ENCODE peak calls at places on chromosomes 2 and 18, in six cellular contexts. G, I, X, Q, Z and B are unnamed samples.

GRCh38 chr18:9321709-9322108 is 12.9 kb upstream of the TWSG1 start:
- DNase-seq in G (no peak), Z (no peak), X (no peak), Q (no peak), I (no peak), B (no peak)

GRCh38 chr2:86441789-86442641 is 844 bp downstream of the KDM3A start:
- DNase-seq in G (peak), X (peak), I (peak), Z (peak), Q (no peak), B (peak)

GRCh38 chr2:47014564-47015051 is 99.0 kb upstream of the MCFD2 start:
- DNase-seq in X (no peak), Z (no peak), Q (no peak), G (no peak), I (peak), B (peak)

GRCh38 chr18:58438984-58439311 is 189.9 kb downstream of the ALPK2 start:
- DNase-seq in X (no peak), G (no peak), I (no peak), Q (no peak), Z (no peak), B (no peak)

GRCh38 chr18:57434536-57435494 is at the start of gene ONECUT2:
- DNase-seq in X (peak), Q (peak), G (peak), I (peak), Z (peak), B (peak)

GRCh38 chr2:190668892-190669291 is 20.0 kb downstream of the NAB1 start:
- DNase-seq in G (no peak), Z (no peak), X (peak), I (peak), Q (no peak), B (no peak)

GRCh38 chr2:18752667-18753422 is 163.5 kb upstream of the NT5C1B start:
- DNase-seq in Z (no peak), I (peak), Q (no peak), G (no peak), X (no peak), B (no peak)

GRCh38 chr18:68925268-68925667 is 127.4 kb downstream of the CCDC102B start:
- DNase-seq in Z (no peak), X (no peak), G (no peak), I (peak), Q (no peak), B (no peak)

GRCh38 chr2:7020059-7020458 is 102.8 kb downstream of the RNF144A start:
- DNase-seq in G (no peak), Q (no peak), Z (no peak), I (no peak), X (no peak), B (no peak)

GRCh38 chr2:143717532-143718168 is 588.4 kb downstream of the ARHGAP15 start:
- DNase-seq in Q (no peak), G (no peak), Z (no peak), I (no peak), X (no peak), B (no peak)

GRCh38 chr2:75053484-75054112 is 95.2 kb downstream of the POLE4 start:
- DNase-seq in Q (no peak), I (peak), Z (peak), G (peak), X (peak), B (peak)

GRCh38 chr2:77652499-77652898 is 130.3 kb upstream of the LRRTM4 start:
- DNase-seq in Z (no peak), X (no peak), G (no peak), Q (no peak), I (no peak), B (no peak)

GRCh38 chr18:24055878-24056277 is 41.3 kb downstream of the TTC39C start:
- DNase-seq in Q (no peak), Z (no peak), G (no peak), X (no peak), I (no peak), B (no peak)

DNA sequence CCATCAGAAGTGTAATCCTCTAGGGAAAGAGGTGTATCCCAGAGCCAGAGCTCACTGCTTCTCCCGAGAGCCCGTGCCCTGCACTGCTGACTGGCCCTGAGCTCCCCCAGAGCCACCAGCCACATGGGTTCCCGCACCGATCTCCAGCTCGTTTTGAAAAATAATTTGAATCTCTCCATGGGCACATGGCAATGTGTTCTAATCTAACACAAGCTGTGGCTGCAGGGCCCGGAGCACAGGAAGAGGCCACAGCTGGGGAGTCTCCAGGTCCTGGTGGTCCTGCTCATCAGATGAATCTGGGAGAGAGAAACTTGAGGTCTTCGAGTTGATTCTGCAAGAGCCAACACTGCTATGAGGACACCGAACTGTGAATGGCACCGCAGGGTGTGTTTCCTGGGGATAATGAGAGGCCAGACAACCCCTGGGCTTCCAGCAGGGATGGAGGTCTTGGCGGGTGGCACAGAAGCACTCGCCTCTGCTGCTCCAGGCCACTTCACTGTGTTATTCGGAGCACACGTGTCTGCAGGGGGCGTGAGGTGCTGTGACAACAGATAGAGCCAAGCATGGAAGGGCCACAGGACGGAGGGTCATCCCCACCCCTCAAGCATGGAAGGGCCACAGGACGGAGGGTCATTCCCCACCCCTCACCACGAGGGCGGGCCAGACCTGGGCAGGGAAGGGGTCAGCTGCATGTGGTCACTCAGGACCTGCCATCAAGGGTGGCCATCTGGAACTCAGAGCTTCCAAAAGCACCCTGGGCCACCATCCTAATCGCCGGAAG is 196.8 kb downstream of the NDUFA10 start:
- DNase-seq in Q (no peak), X (no peak), Z (no peak), G (no peak), I (no peak), B (peak)
- TF ChIP-seq CTCF in Q (no peak), X (no peak), Z (no peak), G (no peak), I (no peak), B (no peak)

GRCh38 chr2:216727346-216728122 is 32.2 kb upstream of the IGFBP5 start:
- DNase-seq in X (no peak), Q (no peak), I (no peak), Z (no peak), G (no peak), B (no peak)
- TF ChIP-seq CTCF in X (no peak), Q (no peak), I (peak), Z (no peak), G (no peak), B (no peak)

DNA sequence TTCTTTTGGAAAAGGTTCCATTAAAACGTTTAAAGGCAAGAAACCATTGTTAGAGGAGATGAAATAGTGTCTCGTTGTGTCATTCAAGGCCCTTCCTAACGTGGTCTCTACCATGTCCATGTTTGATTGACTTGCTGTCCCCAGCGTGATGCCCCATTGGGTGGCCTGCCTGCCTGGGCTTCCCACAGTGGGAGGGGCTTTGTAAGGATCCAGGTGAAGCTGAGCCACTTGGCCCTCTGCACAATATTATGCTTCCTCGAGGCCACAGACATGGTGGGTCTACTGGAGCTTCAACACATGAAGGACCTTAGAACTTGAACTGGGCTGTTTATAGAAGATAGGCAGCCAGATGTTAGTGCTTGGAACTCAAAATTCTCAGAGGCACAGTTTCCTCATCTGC is 235.3 kb downstream of the FHOD3 start:
- DNase-seq in Z (no peak), Q (no peak), X (no peak), I (no peak), G (no peak), B (no peak)
- TF ChIP-seq CTCF in Z (no peak), Q (no peak), X (no peak), I (no peak), G (no peak), B (no peak)

DNA sequence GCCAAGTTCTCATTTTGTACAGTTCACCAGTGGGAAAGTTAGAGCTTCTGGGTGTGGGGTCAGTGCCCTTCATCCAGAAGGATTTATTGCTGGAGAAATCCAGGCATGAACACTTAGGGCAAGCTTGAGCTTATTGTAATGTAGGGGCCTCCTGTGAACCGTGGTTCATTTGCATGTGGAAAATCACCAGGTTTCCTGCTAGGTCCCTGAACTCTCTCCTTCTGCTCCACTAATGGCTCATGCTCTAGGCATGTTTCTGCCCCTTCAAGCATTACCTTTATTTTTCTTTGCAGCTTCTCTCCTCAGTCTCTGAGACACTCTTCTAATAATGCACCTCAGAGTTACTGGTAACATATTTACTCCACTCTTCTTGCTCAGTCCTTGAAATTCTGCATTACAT is 79.3 kb upstream of the FAM98A start:
- DNase-seq in Z (no peak), I (no peak), X (no peak), G (no peak), Q (no peak), B (no peak)
- TF ChIP-seq CTCF in Z (no peak), I (no peak), X (no peak), G (no peak), Q (no peak), B (no peak)

DNA sequence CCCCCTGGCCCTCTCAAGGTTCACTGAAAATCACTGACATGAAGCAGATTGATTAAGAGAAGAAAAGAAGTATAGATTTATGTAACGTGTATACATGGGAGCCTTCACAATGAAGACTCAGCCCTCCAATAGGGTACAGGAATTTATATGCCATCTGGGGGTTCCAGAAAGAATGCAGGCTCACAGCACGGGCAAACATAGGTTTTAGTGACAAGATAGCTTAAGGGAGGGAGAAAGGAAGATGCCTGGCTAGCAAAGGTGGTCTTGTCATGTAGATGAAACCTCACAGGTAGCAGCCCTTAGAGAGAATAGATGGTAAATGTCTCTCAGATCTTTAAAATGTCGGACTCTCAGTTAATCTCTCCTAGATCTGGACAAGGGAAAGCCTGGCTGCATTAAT is 173.9 kb downstream of the RNF152 start:
- DNase-seq in Q (no peak), Z (no peak), I (no peak), X (no peak), G (no peak), B (no peak)
- TF ChIP-seq CTCF in Q (no peak), Z (no peak), I (no peak), X (no peak), G (no peak), B (no peak)

DNA sequence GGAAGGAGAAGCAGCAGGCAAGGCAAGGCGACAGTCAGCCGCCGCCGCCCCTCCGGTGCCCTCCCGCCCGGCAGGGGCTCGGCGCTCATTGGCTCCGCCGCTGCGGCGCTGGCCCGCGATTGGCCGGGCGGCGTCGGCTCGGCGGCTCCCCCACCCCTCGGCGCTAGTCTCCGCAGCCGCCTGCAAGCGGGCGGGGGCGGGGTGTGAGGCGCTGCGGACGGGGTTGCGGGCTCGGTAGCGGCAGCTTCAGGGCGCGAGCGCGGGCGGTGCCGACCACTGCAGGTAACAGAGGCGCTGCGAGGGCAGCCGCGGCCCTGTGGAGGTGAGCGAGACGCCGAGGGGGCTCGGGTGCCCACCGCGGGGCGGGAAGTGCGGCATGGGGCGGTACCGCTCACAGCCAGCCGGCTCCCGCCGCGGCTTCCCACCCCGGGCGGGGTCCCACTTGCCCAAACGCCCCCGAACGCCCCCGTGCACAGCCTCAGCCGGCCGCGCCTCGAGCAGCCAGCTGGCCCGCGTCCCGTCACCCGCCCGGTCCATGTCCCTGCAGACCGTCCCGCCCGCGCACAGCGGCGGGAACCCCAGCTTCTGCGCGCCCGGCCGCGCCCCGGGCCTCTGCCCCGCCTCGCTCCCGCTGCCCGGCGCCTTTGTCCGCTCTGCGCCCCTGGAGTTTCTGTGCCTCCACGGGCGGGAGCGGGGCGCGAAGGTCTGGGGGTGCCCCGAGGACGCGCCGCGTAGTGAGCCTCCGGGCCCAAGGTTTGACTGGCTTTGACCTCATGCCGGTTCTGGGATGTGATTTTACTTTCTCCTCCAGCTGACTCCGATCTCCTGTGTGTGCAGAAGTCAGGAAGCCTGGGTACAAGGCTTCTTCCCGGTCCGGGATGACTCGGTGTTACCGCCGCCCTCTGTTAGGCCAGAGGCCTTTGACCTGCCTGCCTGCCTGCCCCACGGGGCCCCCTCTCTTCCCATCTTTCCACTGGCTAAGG is at the start of gene SANBR:
- DNase-seq in Z (peak), Q (peak), X (peak), G (peak), I (peak), B (peak)
- TF ChIP-seq CTCF in Z (no peak), Q (no peak), X (no peak), G (no peak), I (no peak), B (no peak)

GRCh38 chr2:101995804-101996203 is 4.0 kb downstream of the IL1R2 start:
- DNase-seq in Q (no peak), Z (no peak), G (no peak), I (no peak), X (no peak), B (no peak)

GRCh38 chr2:101989740-101990460 is 1.9 kb upstream of the IL1R2 start:
- DNase-seq in I (no peak), G (no peak), Z (no peak), Q (no peak), X (no peak), B (peak)

GRCh38 chr2:101995019-101995418 is 3.3 kb downstream of the IL1R2 start:
- DNase-seq in Q (no peak), X (no peak), Z (no peak), I (no peak), G (no peak), B (peak)

GRCh38 chr2:101991731-101992145 is at the start of gene IL1R2:
- DNase-seq in G (peak), X (no peak), I (peak), Q (no peak), Z (no peak), B (peak)

DNA sequence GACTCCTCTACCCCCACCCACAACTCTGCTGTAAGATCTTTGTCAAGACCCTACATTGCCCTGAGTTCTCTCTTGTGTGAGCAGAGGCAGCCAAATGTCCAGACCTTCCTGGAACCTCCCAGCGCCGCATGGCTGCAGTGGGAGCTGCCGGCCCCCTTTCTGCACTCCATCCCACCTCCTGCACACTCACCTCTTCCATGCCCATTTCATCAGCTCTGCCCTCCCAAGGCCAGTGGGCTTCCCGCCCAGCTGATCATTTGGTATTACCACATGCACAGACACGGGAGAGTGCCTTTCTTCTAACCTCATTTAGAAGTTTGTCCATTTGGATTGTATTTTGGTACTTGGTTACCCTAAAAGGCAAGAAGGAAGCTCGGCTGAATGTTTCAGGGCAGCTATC is 2.0 kb downstream of the IL1R2 start:
- DNase-seq in Z (no peak), G (no peak), I (no peak), Q (no peak), X (no peak), B (no peak)
- TF ChIP-seq CTCF in Z (no peak), G (no peak), I (no peak), Q (no peak), X (no peak), B (no peak)